ENCODE peak calls at places on chromosomes 6 and 20, in four cellular contexts. One of them, this sample, is unnamed.

GRCh38 chr20:56430471-56430870 is 18.4 kb downstream of the CASS4 start:
- DNase-seq in neural crest cell: no peak
- DNase-seq in GM10248: no peak
- DNase-seq in natural killer cell: no peak
- DNase-seq in this sample: no peak

GRCh38 chr6:141451508-141452353 is 681.0 kb upstream of the GJE1 start:
- DNase-seq in natural killer cell: no peak
- DNase-seq in GM10248: no peak
- DNase-seq in neural crest cell: no peak
- DNase-seq in this sample: no peak

GRCh38 chr6:34667481-34668238 is 28.9 kb downstream of the ILRUN start:
- DNase-seq in neural crest cell: no peak
- DNase-seq in GM10248: no peak
- DNase-seq in natural killer cell: no peak
- DNase-seq in this sample: no peak

GRCh38 chr6:18545726-18546125 is 158.6 kb downstream of the RNF144B start:
- DNase-seq in neural crest cell: no peak
- DNase-seq in natural killer cell: no peak
- DNase-seq in GM10248: no peak
- DNase-seq in this sample: no peak

GRCh38 chr6:135987226-135987625 is 135.7 kb downstream of the PDE7B start:
- DNase-seq in GM10248: no peak
- DNase-seq in natural killer cell: no peak
- DNase-seq in neural crest cell: no peak
- DNase-seq in this sample: no peak

GRCh38 chr6:128069180-128069579 is 168.3 kb upstream of the THEMIS start:
- DNase-seq in GM10248: no peak
- DNase-seq in natural killer cell: no peak
- DNase-seq in neural crest cell: no peak
- DNase-seq in this sample: no peak

GRCh38 chr6:112153926-112154621 is 66.7 kb downstream of the FAM229B start:
- DNase-seq in GM10248: no peak
- DNase-seq in natural killer cell: no peak
- DNase-seq in neural crest cell: no peak
- DNase-seq in this sample: no peak

GRCh38 chr6:2714359-2714895 is 36.3 kb downstream of the MYLK4 start:
- DNase-seq in GM10248: no peak
- DNase-seq in neural crest cell: no peak
- DNase-seq in natural killer cell: no peak
- DNase-seq in this sample: no peak

GRCh38 chr6:32459781-32460424 is 20.2 kb downstream of the HLA-DRA start:
- DNase-seq in neural crest cell: no peak
- DNase-seq in GM10248: no peak
- DNase-seq in natural killer cell: no peak
- DNase-seq in this sample: no peak

GRCh38 chr20:51631011-51631950 is 88.8 kb upstream of the NFATC2 start:
- DNase-seq in neural crest cell: no peak
- DNase-seq in GM10248: no peak
- DNase-seq in natural killer cell: no peak
- DNase-seq in this sample: peak

GRCh38 chr6:161168281-161168891 is 105.5 kb downstream of the AGPAT4 start:
- DNase-seq in natural killer cell: no peak
- DNase-seq in GM10248: no peak
- DNase-seq in neural crest cell: no peak
- DNase-seq in this sample: no peak

GRCh38 chr20:62069741-62070216 is 4.1 kb upstream of the TAF4 start:
- DNase-seq in neural crest cell: no peak
- DNase-seq in GM10248: no peak
- DNase-seq in natural killer cell: no peak
- DNase-seq in this sample: no peak

GRCh38 chr6:38212579-38212978 is 393.1 kb downstream of the ZFAND3 start:
- DNase-seq in natural killer cell: no peak
- DNase-seq in neural crest cell: peak
- DNase-seq in GM10248: no peak
- DNase-seq in this sample: no peak

GRCh38 chr6:129679758-129680157 is 30.2 kb downstream of the ARHGAP18 start:
- DNase-seq in neural crest cell: no peak
- DNase-seq in GM10248: no peak
- DNase-seq in natural killer cell: no peak
- DNase-seq in this sample: no peak

GRCh38 chr20:51562027-51562333 is 19.5 kb upstream of the NFATC2 start:
- DNase-seq in GM10248: no peak
- DNase-seq in natural killer cell: no peak
- DNase-seq in neural crest cell: no peak
- DNase-seq in this sample: no peak

GRCh38 chr20:5621305-5621704 is 128.9 kb upstream of the SHLD1 start:
- DNase-seq in GM10248: no peak
- DNase-seq in neural crest cell: no peak
- DNase-seq in natural killer cell: no peak
- DNase-seq in this sample: no peak

GRCh38 chr6:36845233-36845632 is 6.0 kb upstream of the CPNE5 start:
- DNase-seq in GM10248: no peak
- DNase-seq in neural crest cell: no peak
- DNase-seq in natural killer cell: no peak
- DNase-seq in this sample: no peak

GRCh38 chr20:17854307-17854903 is 114.2 kb downstream of the SNX5 start:
- DNase-seq in natural killer cell: no peak
- DNase-seq in neural crest cell: peak
- DNase-seq in GM10248: no peak
- DNase-seq in this sample: peak

GRCh38 chr20:54467622-54468021 is 7.8 kb upstream of the DOK5 start:
- DNase-seq in natural killer cell: no peak
- DNase-seq in neural crest cell: no peak
- DNase-seq in GM10248: no peak
- DNase-seq in this sample: no peak

GRCh38 chr20:54469952-54470351 is 5.4 kb upstream of the DOK5 start:
- DNase-seq in GM10248: no peak
- DNase-seq in neural crest cell: no peak
- DNase-seq in natural killer cell: no peak
- DNase-seq in this sample: no peak

GRCh38 chr20:54466112-54466511 is 9.3 kb upstream of the DOK5 start:
- DNase-seq in natural killer cell: no peak
- DNase-seq in GM10248: no peak
- DNase-seq in neural crest cell: no peak
- DNase-seq in this sample: no peak

GRCh38 chr20:54469293-54469692 is 6.1 kb upstream of the DOK5 start:
- DNase-seq in neural crest cell: no peak
- DNase-seq in natural killer cell: no peak
- DNase-seq in GM10248: no peak
- DNase-seq in this sample: no peak

GRCh38 chr20:54468082-54468481 is 7.3 kb upstream of the DOK5 start:
- DNase-seq in neural crest cell: no peak
- DNase-seq in natural killer cell: no peak
- DNase-seq in GM10248: no peak
- DNase-seq in this sample: no peak
- TF ChIP-seq CTCF in neural crest cell: no peak
- TF ChIP-seq CTCF in natural killer cell: no peak
- TF ChIP-seq CTCF in GM10248: no peak
- TF ChIP-seq CTCF in this sample: no peak

GRCh38 chr20:31568041-31568731 is 36.9 kb upstream of the ID1 start:
- DNase-seq in GM10248: no peak
- DNase-seq in neural crest cell: no peak
- DNase-seq in natural killer cell: no peak
- DNase-seq in this sample: no peak
- TF ChIP-seq CTCF in GM10248: no peak
- TF ChIP-seq CTCF in neural crest cell: no peak
- TF ChIP-seq CTCF in natural killer cell: no peak
- TF ChIP-seq CTCF in this sample: no peak

DNA sequence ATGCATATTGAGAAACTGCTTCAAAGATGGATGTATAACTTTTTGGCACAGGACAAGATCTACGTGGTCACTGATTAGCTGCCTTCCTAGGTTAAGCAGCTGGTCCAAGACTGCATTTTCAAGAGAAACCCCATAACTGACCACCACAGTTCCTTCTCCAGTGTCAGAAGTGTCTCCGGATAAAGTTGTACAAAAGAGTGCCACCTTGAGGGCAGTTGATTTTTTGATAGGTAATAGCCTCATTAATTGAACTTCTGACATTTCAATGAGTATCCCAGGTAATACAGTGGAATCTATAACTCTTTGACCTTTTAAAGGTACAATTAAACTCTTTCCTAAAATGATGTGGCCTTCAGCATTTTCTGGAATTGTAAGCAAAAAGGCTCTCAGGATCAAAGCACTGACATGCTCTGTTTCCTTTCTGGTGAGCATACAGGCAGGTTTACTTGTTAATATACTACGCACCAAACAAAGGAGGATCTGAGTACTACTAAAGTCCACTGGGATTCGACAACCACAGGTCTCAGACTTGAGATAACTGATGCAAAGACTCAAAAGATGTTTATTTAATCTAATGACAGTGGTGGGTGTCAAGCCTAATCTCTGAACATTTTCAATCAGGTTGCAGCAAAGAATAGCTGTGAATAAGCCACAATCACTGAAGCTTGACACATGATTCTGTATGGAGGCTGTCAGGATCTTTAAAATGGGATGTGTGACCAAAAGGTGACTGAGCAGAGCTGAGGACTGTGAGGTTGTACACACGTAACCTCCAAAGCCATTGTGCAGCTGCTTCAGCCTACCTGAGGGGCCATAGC is 21.2 kb downstream of the MKKS start:
- DNase-seq in neural crest cell: no peak
- DNase-seq in GM10248: no peak
- DNase-seq in natural killer cell: no peak
- DNase-seq in this sample: no peak
- TF ChIP-seq CTCF in neural crest cell: no peak
- TF ChIP-seq CTCF in GM10248: no peak
- TF ChIP-seq CTCF in natural killer cell: no peak
- TF ChIP-seq CTCF in this sample: no peak

GRCh38 chr20:4261333-4262284 is 246.3 kb upstream of the RNF24 start:
- DNase-seq in natural killer cell: no peak
- DNase-seq in neural crest cell: no peak
- DNase-seq in GM10248: no peak
- DNase-seq in this sample: no peak
- TF ChIP-seq CTCF in natural killer cell: no peak
- TF ChIP-seq CTCF in neural crest cell: no peak
- TF ChIP-seq CTCF in GM10248: no peak
- TF ChIP-seq CTCF in this sample: no peak

GRCh38 chr6:156774872-156775405 is 2.2 kb upstream of the ARID1B start:
- DNase-seq in neural crest cell: no peak
- DNase-seq in natural killer cell: no peak
- DNase-seq in GM10248: no peak
- DNase-seq in this sample: no peak
- TF ChIP-seq CTCF in neural crest cell: no peak
- TF ChIP-seq CTCF in natural killer cell: no peak
- TF ChIP-seq CTCF in GM10248: no peak
- TF ChIP-seq CTCF in this sample: no peak

DNA sequence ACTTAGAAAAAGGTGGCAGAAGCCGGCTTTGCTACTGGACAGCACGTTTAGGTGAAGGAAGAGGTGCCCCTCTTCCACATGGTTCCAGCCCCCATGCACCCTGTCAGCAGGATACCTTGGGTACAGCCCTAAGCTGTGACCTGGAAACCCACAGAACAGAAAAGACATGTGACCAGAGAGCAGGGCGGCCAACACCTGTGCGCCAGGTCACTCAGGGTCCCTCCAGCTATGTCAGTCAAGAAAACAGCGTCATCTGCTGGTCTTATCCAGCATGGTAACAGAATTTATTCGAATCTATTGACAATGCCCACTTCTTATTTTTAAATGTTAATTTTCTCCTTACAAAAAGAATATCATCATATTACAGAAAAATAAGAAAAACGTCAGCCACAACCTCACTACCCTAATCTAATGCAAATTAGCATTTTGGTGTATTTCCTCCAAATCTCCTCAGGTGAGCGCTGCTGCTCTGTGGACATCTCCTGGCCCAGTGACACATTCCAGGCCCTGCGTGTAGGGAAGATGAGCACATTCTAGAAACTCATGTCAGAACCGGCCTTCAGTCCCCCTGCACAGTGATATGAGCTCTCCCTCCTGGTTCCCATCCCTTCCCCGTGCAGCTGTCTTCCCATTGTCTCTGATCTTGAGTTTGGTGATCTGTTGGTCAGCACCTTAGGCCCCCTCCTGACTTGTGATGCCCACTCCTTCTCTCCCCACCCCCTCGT is 37.2 kb downstream of the GTF2H5 start:
- DNase-seq in natural killer cell: no peak
- DNase-seq in neural crest cell: no peak
- DNase-seq in GM10248: no peak
- DNase-seq in this sample: no peak
- TF ChIP-seq CTCF in natural killer cell: no peak
- TF ChIP-seq CTCF in neural crest cell: peak
- TF ChIP-seq CTCF in GM10248: peak
- TF ChIP-seq CTCF in this sample: no peak